ENCODE peak calls at places on chromosome 3, in six cellular contexts. K, J, L, D, F and W are unnamed samples.

GRCh38 chr3:46675426-46675825 is 18.1 kb downstream of the ALS2CL start:
- DNase-seq in K (no peak), J (no peak), L (no peak), D (no peak), F (no peak), W (no peak)

GRCh38 chr3:156509209-156510174 is 45.4 kb downstream of the SSR3 start:
- DNase-seq in K (peak), J (peak), L (no peak), D (peak), F (no peak), W (peak)

GRCh38 chr3:43855674-43856299 is 165.0 kb downstream of the ABHD5 start:
- DNase-seq in K (peak), J (peak), L (peak), D (peak), F (peak), W (peak)

GRCh38 chr3:143596957-143597642 is 251.2 kb downstream of the SLC9A9 start:
- DNase-seq in K (no peak), J (peak), L (peak), D (no peak), F (no peak), W (no peak)

GRCh38 chr3:88433572-88433971 is 283.8 kb downstream of the C3orf38 start:
- DNase-seq in K (no peak), J (no peak), L (no peak), D (no peak), F (peak), W (no peak)

GRCh38 chr3:66483006-66483928 is 17.6 kb downstream of the LRIG1 start:
- DNase-seq in K (no peak), J (no peak), L (no peak), D (no peak), F (no peak), W (peak)

GRCh38 chr3:113575191-113575590 is 42.8 kb downstream of the SIDT1 start:
- DNase-seq in K (peak), J (no peak), L (no peak), D (no peak), F (no peak), W (no peak)

GRCh38 chr3:46585799-46586693 is 19.9 kb upstream of the LRRC2 start:
- DNase-seq in K (peak), J (no peak), L (no peak), D (peak), F (no peak), W (no peak)

GRCh38 chr3:122299872-122300460 is 25.1 kb upstream of the CSTA start:
- DNase-seq in K (peak), J (peak), L (peak), D (peak), F (no peak), W (peak)

GRCh38 chr3:94004301-94004910 is 24.0 kb downstream of the STX19 start:
- DNase-seq in K (peak), J (peak), L (no peak), D (peak), F (peak), W (peak)

GRCh38 chr3:177199206-177199765 is 2.0 kb upstream of the TBL1XR1 start:
- DNase-seq in K (no peak), J (no peak), L (no peak), D (no peak), F (no peak), W (no peak)

GRCh38 chr3:160403028-160403545 is 3.6 kb downstream of the SMC4 start:
- DNase-seq in K (no peak), J (no peak), L (no peak), D (no peak), F (no peak), W (no peak)

GRCh38 chr3:133476971-133477375 is 77.1 kb downstream of the BFSP2 start:
- DNase-seq in K (no peak), J (no peak), L (no peak), D (no peak), F (no peak), W (no peak)

GRCh38 chr3:87796137-87796899 is 262.5 kb downstream of the CGGBP1 start:
- DNase-seq in K (no peak), J (peak), L (no peak), D (no peak), F (no peak), W (no peak)

GRCh38 chr3:113663324-113663750 is 33.1 kb downstream of the USF3 start:
- DNase-seq in K (peak), J (no peak), L (no peak), D (peak), F (no peak), W (no peak)

GRCh38 chr3:185290266-185290665 is 36.4 kb upstream of the EHHADH start:
- DNase-seq in K (no peak), J (no peak), L (no peak), D (no peak), F (no peak), W (no peak)

GRCh38 chr3:10549617-10550228 is 44.3 kb upstream of the ATP2B2 start:
- DNase-seq in K (no peak), J (no peak), L (peak), D (no peak), F (no peak), W (no peak)

GRCh38 chr3:126465928-126466564 is 9.6 kb downstream of the ZXDC start:
- DNase-seq in K (no peak), J (no peak), L (no peak), D (no peak), F (no peak), W (no peak)

GRCh38 chr3:61875976-61876671 is 314.8 kb downstream of the PTPRG start:
- DNase-seq in K (no peak), J (no peak), L (no peak), D (no peak), F (no peak), W (no peak)

GRCh38 chr3:49462222-49462621 is 7.8 kb upstream of the DAG1 start:
- DNase-seq in K (peak), J (peak), L (no peak), D (peak), F (no peak), W (no peak)

GRCh38 chr3:24272875-24273274 is 221.8 kb downstream of the THRB start:
- DNase-seq in K (no peak), J (no peak), L (no peak), D (peak), F (no peak), W (no peak)

GRCh38 chr3:55476515-55476914 is 10.6 kb downstream of the WNT5A start:
- DNase-seq in K (no peak), J (no peak), L (no peak), D (no peak), F (no peak), W (no peak)

DNA sequence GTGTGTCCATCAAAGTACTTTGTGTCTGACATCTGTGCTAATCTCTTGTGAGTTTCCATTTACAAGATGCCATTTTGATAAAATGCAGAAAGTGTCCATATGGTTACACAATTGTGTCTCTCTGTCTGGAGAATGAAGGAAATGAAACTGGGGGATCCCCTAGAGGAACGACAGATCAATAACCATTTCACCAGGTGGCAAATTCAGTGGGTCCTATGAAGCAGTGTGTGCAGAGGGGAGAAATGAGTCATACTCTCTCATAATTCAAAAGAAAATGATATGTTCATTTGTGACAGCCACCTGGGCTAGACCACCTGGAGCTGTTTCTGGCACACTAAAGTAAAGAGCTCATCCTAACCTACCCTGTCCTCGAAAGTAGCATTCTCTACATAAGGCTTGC is 10.1 kb upstream of the CD47 start:
- DNase-seq in K (no peak), J (no peak), L (no peak), D (no peak), F (peak), W (no peak)
- TF ChIP-seq RAD21 in K (no peak), J (no peak), L (no peak), D (no peak), F (no peak), W (no peak)

DNA sequence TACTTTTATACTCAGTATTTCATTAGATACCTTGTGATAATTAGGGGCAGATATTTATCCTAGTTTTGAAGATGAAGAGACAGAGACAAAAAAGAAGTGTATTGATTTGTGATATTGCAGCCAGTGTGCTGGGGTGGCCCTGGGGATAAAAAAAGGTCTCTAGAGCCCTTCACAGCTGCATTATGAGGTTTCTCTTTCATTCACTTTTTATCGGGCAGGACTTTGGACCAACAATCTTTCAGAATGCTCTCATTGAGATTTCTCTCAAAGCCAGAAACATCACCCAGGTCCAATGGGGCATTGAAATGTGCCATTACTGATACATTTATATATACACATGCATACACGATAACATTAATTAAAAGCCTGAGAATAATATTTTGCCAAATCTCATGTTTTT is 20.5 kb upstream of the SELENOT start:
- DNase-seq in K (no peak), J (no peak), L (no peak), D (no peak), F (no peak), W (no peak)
- H3K4me3 ChIP-seq in K (no peak), J (no peak), L (no peak), D (no peak), F (no peak), W (no peak)

GRCh38 chr3:69999191-70000027 is at the start of gene SAMMSON:
- DNase-seq in K (peak), J (peak), L (peak), D (no peak), F (no peak), W (no peak)
- TF ChIP-seq CHD2 in K (no peak), J (peak), L (no peak), D (no peak), F (no peak), W (no peak)

GRCh38 chr3:8969246-8969645 is 6.0 kb upstream of the RAD18 start:
- DNase-seq in K (no peak), J (no peak), L (no peak), D (no peak), F (no peak), W (no peak)

GRCh38 chr3:8974458-8974857 is 11.2 kb upstream of the RAD18 start:
- DNase-seq in K (no peak), J (no peak), L (no peak), D (no peak), F (no peak), W (no peak)

GRCh38 chr3:8972614-8973013 is 9.3 kb upstream of the RAD18 start:
- DNase-seq in K (peak), J (peak), L (no peak), D (peak), F (no peak), W (no peak)

GRCh38 chr3:8968375-8968882 is 5.2 kb upstream of the RAD18 start:
- DNase-seq in K (no peak), J (no peak), L (no peak), D (no peak), F (no peak), W (no peak)

GRCh38 chr3:8970971-8971589 is 7.8 kb upstream of the RAD18 start:
- DNase-seq in K (peak), J (peak), L (peak), D (peak), F (no peak), W (peak)
- TF ChIP-seq RAD21 in K (peak), J (peak), L (peak), D (peak), F (peak), W (peak)

GRCh38 chr3:31546152-31546551 is 13.4 kb downstream of the STT3B start:
- DNase-seq in K (no peak), J (no peak), L (no peak), D (no peak), F (no peak), W (no peak)
- H3K4me3 ChIP-seq in K (no peak), J (no peak), L (no peak), D (no peak), F (no peak), W (no peak)

GRCh38 chr3:104642827-104643226 is 723.9 kb upstream of the ALCAM start:
- DNase-seq in K (no peak), J (no peak), L (no peak), D (no peak), F (no peak), W (peak)
- TF ChIP-seq CHD2 in K (no peak), J (no peak), L (no peak), D (no peak), F (no peak), W (peak)

GRCh38 chr3:135229018-135229495 is 434.0 kb downstream of the EPHB1 start:
- DNase-seq in K (no peak), J (no peak), L (no peak), D (no peak), F (no peak), W (no peak)
- TF ChIP-seq RAD21 in K (no peak), J (no peak), L (peak), D (no peak), F (no peak), W (no peak)

GRCh38 chr3:77179762-77180161 is 139.9 kb downstream of the ROBO2 start:
- DNase-seq in K (no peak), J (peak), L (no peak), D (peak), F (no peak), W (no peak)
- H3K4me3 ChIP-seq in K (no peak), J (no peak), L (no peak), D (no peak), F (no peak), W (no peak)

GRCh38 chr3:15535757-15536156 is 14.3 kb upstream of the COLQ start:
- DNase-seq in K (no peak), J (no peak), L (no peak), D (no peak), F (no peak), W (no peak)
- TF ChIP-seq CHD2 in K (no peak), J (no peak), L (no peak), D (no peak), F (no peak), W (no peak)

GRCh38 chr3:146128179-146128578 is 32.8 kb downstream of the PLOD2 start:
- DNase-seq in K (no peak), J (no peak), L (no peak), D (no peak), F (no peak), W (no peak)
- TF ChIP-seq RAD21 in K (no peak), J (no peak), L (no peak), D (no peak), F (no peak), W (no peak)